ENCODE peak calls at places on chromosome 17, in ten cellular contexts. M is WERI-Rb-1; F is GM23248; A is heart right ventricle; P is Peyer's patch; X is left ventricle myocardium inferior; H is transverse colon; S is body of pancreas; E is AG04450; G is CD8-positive, alpha-beta T cell. Q is an unnamed sample.

GRCh38 chr17:16075949-16076348 is 76.3 kb downstream of the TTC19 start:
- DNase-seq in S (no peak), A (no peak), M (no peak), P (no peak), H (no peak), X (no peak), F (no peak), G (no peak), E (no peak), Q (no peak)

GRCh38 chr17:43220511-43221125 is 7.8 kb downstream of the CCDC200 start:
- DNase-seq in P (no peak), H (no peak), S (no peak), G (no peak), F (no peak), X (no peak), M (no peak), A (no peak), E (no peak), Q (no peak)

GRCh38 chr17:35167666-35168065 is 20.0 kb downstream of the UNC45B start:
- DNase-seq in H (no peak), F (peak), E (no peak), A (no peak), P (no peak), X (no peak), M (no peak), S (no peak), G (no peak), Q (no peak)

GRCh38 chr17:83126275-83126930 is 47.0 kb downstream of the METRNL start:
- DNase-seq in P (no peak), A (no peak), E (no peak), G (no peak), H (no peak), F (no peak), S (no peak), X (no peak), M (no peak), Q (no peak)

GRCh38 chr17:37191219-37191618 is 184.6 kb upstream of the C17orf78 start:
- DNase-seq in E (peak), S (no peak), G (no peak), X (no peak), F (no peak), A (no peak), P (no peak), M (no peak), H (no peak), Q (no peak)

GRCh38 chr17:13619462-13619861 is 17.7 kb upstream of the HS3ST3A1 start:
- DNase-seq in P (no peak), H (no peak), F (no peak), S (no peak), E (no peak), A (no peak), M (no peak), G (no peak), X (no peak), Q (no peak)

GRCh38 chr17:63437287-63438091 is 8.6 kb downstream of the CYB561 start:
- DNase-seq in H (no peak), P (no peak), S (peak), M (no peak), F (peak), G (no peak), X (no peak), A (no peak), E (no peak), Q (no peak)

GRCh38 chr17:73271078-73271477 is 9.4 kb upstream of the CPSF4L start:
- DNase-seq in M (no peak), S (no peak), A (no peak), G (no peak), F (no peak), X (no peak), E (no peak), P (no peak), H (peak), Q (no peak)

GRCh38 chr17:81002409-81003361 is 11.0 kb downstream of the CHMP6 start:
- DNase-seq in G (no peak), P (peak), F (peak), A (peak), X (peak), M (no peak), S (peak), E (no peak), H (peak), Q (no peak)

GRCh38 chr17:73513426-73513825 is 130.8 kb downstream of the SDK2 start:
- DNase-seq in A (no peak), H (no peak), M (no peak), G (no peak), S (no peak), P (no peak), E (no peak), X (no peak), F (no peak), Q (no peak)

GRCh38 chr17:62656446-62656845 is 29.0 kb downstream of the MRC2 start:
- DNase-seq in A (no peak), X (no peak), P (no peak), S (no peak), G (no peak), H (no peak), F (no peak), M (no peak), E (no peak), Q (no peak)

GRCh38 chr17:1147664-1148063 is 32.1 kb downstream of the ABR start:
- DNase-seq in X (no peak), E (no peak), P (peak), G (no peak), A (peak), M (peak), F (peak), S (peak), H (peak), Q (no peak)

GRCh38 chr17:19940722-19941464 is 36.7 kb downstream of the AKAP10 start:
- DNase-seq in P (no peak), A (no peak), S (no peak), E (no peak), M (no peak), X (no peak), H (no peak), G (no peak), F (peak), Q (no peak)

GRCh38 chr17:50201226-50201854 is at the start of gene COL1A1:
- DNase-seq in M (no peak), P (peak), S (peak), H (peak), E (no peak), G (no peak), X (peak), A (peak), F (peak), Q (no peak)

GRCh38 chr17:4956493-4957061 is 5.7 kb downstream of the ENO3 start:
- DNase-seq in A (no peak), E (no peak), P (no peak), X (no peak), G (no peak), M (no peak), S (peak), F (no peak), H (no peak), Q (no peak)

GRCh38 chr17:79528592-79529125 is 82.2 kb downstream of the RBFOX3 start:
- DNase-seq in X (no peak), A (no peak), P (no peak), S (no peak), G (no peak), H (no peak), E (no peak), F (no peak), M (no peak), Q (no peak)
- H3K4me3 ChIP-seq in X (no peak), A (no peak), P (no peak), S (no peak), G (no peak), H (no peak), E (no peak), F (no peak), M (no peak), Q (no peak)

GRCh38 chr17:78715876-78716275 is 66.2 kb downstream of the CYTH1 start:
- DNase-seq in G (no peak), A (no peak), P (no peak), X (no peak), H (no peak), S (no peak), E (no peak), F (no peak), M (no peak), Q (no peak)

GRCh38 chr17:78716814-78717393 is 65.2 kb downstream of the CYTH1 start:
- DNase-seq in A (peak), X (peak), E (no peak), S (peak), P (peak), G (no peak), M (peak), F (peak), H (peak), Q (peak)

GRCh38 chr17:78718575-78719209 is 63.4 kb downstream of the CYTH1 start:
- DNase-seq in S (no peak), F (no peak), H (no peak), P (no peak), G (no peak), M (no peak), A (no peak), E (no peak), X (no peak), Q (no peak)

GRCh38 chr17:78716292-78716691 is 65.8 kb downstream of the CYTH1 start:
- DNase-seq in S (no peak), E (no peak), H (no peak), G (no peak), X (no peak), A (no peak), M (no peak), P (no peak), F (no peak), Q (no peak)

DNA sequence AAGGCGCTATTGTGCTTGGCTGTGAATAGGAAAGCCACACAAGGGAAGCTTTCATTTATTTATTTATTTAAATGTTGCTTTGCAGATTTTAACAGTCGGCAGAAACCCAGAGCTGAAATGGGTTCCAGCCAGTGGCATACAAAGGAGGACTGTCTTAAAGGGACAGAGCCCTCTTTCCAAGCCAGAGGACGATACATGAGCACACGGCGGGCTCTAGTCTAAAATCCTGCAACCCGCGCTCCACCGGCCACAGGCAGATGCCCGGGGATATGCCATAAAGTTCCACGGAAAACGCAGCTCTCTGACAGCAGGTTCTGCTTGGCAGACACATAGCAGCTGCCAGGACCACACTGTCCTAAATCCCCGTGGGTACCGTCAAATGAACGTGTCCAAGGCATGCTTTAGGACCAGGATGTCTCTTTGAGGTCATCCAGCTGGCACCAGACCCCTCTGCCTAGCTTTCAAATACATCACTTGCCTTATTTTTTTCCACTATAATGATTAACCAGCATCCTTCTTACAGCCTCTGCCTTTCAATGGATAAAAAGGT is 64.6 kb downstream of the CYTH1 start:
- DNase-seq in E (no peak), H (peak), M (peak), F (peak), X (no peak), S (peak), A (no peak), G (no peak), P (no peak), Q (no peak)
- H3K4me3 ChIP-seq in E (peak), H (peak), M (peak), F (peak), X (peak), S (no peak), A (peak), G (peak), P (peak), Q (peak)

GRCh38 chr17:78956254-78956653 is 23.5 kb downstream of the LGALS3BP start:
- DNase-seq in H (no peak), A (no peak), F (no peak), P (no peak), G (no peak), S (no peak), E (no peak), M (no peak), X (no peak), Q (no peak)
- H3K4me3 ChIP-seq in H (no peak), A (no peak), F (no peak), P (no peak), G (no peak), S (no peak), E (no peak), M (no peak), X (no peak), Q (no peak)

DNA sequence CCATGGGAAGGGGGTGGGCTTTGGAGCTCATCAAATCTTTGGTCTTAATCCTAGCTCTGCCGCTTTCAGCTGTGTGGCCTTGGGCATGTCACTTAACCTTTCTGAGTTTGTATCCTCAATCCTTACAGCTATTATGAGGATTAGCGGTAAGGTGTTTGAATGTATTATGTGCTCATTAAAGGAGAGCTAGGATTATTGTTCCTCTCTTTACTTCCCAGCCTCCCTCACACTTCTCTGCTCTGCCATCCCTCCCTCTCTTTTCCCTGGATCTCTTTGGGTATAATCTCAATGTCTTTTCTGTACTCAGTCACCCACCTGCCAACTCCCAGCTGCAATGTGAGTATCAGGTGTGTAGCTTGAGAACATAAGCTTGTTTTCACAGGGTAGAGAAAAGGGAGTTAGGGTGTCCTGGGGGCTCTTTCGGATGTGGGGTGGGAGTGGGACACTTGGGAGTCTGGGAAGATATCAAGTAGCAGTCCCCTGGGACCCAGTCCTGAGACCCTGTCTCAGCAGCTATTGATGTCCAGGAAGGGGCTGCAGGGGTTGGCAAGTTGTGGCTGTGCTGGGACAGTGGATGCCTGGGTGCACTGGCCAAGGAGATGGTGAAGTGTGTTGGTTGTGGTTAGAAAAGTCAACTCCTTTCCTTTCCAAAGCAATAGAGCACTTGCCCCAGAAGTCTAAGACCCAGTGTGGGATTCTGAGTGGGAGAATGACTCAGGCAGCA is 1.8 kb downstream of the EFNB3 start:
- DNase-seq in S (no peak), H (no peak), X (no peak), G (no peak), P (no peak), A (no peak), F (no peak), E (no peak), M (no peak), Q (no peak)
- H3K4me3 ChIP-seq in S (no peak), H (no peak), X (no peak), G (no peak), P (no peak), A (no peak), F (no peak), E (no peak), M (no peak), Q (no peak)

GRCh38 chr17:64920419-64921172 is 1.3 kb upstream of the LRRC37A3 start:
- DNase-seq in X (no peak), F (peak), P (no peak), S (no peak), E (no peak), H (no peak), A (no peak), G (no peak), M (no peak), Q (no peak)
- H3K4me3 ChIP-seq in X (peak), F (no peak), P (no peak), S (no peak), E (no peak), H (no peak), A (peak), G (no peak), M (no peak), Q (no peak)

DNA sequence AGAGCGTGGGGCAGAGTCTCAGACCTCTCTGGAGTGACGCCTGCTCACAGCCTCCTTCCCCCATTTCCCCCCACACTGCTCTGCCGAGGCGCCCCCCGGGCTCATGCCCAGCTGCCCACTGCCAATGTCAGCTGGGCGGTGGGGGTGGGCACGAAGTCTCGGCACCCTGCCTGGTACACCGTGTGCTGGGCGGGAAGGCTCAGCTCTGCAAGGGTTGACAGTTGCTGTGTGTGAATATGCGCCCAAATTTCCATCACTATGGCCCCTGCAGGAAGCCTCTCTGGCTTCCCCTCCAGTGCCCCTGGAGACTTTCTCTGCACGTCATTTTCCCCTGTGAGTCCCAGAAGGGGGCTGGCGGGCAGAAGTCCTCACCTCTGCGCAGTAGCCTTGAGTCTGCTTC is 11.6 kb upstream of the CAMKK1 start:
- DNase-seq in A (no peak), F (no peak), G (no peak), M (no peak), P (peak), X (no peak), E (no peak), S (peak), H (no peak), Q (no peak)
- H3K4me3 ChIP-seq in A (no peak), F (no peak), G (no peak), M (no peak), P (peak), X (no peak), E (no peak), S (no peak), H (no peak), Q (no peak)

GRCh38 chr17:41647940-41648410 is 23.6 kb upstream of the KRT17 start:
- DNase-seq in F (peak), S (peak), X (peak), H (peak), M (peak), G (peak), P (peak), A (peak), E (peak), Q (peak)
- H3K4me3 ChIP-seq in F (peak), S (no peak), X (peak), H (no peak), M (peak), G (peak), P (peak), A (peak), E (peak), Q (peak)

GRCh38 chr17:75365931-75366275 is 39.6 kb downstream of the GRB2 start:
- DNase-seq in E (no peak), H (no peak), P (no peak), S (no peak), F (no peak), A (no peak), G (no peak), X (no peak), M (no peak), Q (no peak)
- H3K4me3 ChIP-seq in E (no peak), H (no peak), P (no peak), S (no peak), F (no peak), A (no peak), G (no peak), X (no peak), M (no peak), Q (no peak)